ENCODE peak calls at places on chromosome 9, in seven cellular contexts. One of them, this sample, is unnamed.

GRCh38 chr9:95167998-95168397 is 149.5 kb downstream of the FANCC start:
- DNase-seq in DND-41: peak
- DNase-seq in neural progenitor cell: peak
- DNase-seq in fibroblast of lung: peak
- DNase-seq in right lobe of liver: peak
- DNase-seq in Peyer's patch: peak
- DNase-seq in ovary: no peak
- DNase-seq in this sample: no peak

GRCh38 chr9:131095666-131096489 is 453 bp upstream of the AIF1L start:
- DNase-seq in DND-41: no peak
- DNase-seq in neural progenitor cell: peak
- DNase-seq in fibroblast of lung: peak
- DNase-seq in right lobe of liver: no peak
- DNase-seq in Peyer's patch: no peak
- DNase-seq in ovary: no peak
- DNase-seq in this sample: no peak

GRCh38 chr9:133127340-133127981 is 6.4 kb upstream of the RALGDS start:
- DNase-seq in DND-41: no peak
- DNase-seq in neural progenitor cell: no peak
- DNase-seq in fibroblast of lung: peak
- DNase-seq in right lobe of liver: peak
- DNase-seq in Peyer's patch: no peak
- DNase-seq in ovary: no peak
- DNase-seq in this sample: no peak

GRCh38 chr9:117340422-117340821 is 74.4 kb downstream of the ASTN2 start:
- DNase-seq in DND-41: no peak
- DNase-seq in neural progenitor cell: no peak
- DNase-seq in fibroblast of lung: no peak
- DNase-seq in right lobe of liver: no peak
- DNase-seq in Peyer's patch: no peak
- DNase-seq in ovary: no peak
- DNase-seq in this sample: no peak

GRCh38 chr9:92706218-92706940 is 36.4 kb upstream of the IPPK start:
- DNase-seq in DND-41: peak
- DNase-seq in neural progenitor cell: peak
- DNase-seq in fibroblast of lung: no peak
- DNase-seq in right lobe of liver: no peak
- DNase-seq in Peyer's patch: no peak
- DNase-seq in ovary: no peak
- DNase-seq in this sample: no peak

GRCh38 chr9:92963831-92964606 is 16.7 kb downstream of the FGD3 start:
- DNase-seq in DND-41: peak
- DNase-seq in neural progenitor cell: no peak
- DNase-seq in fibroblast of lung: no peak
- DNase-seq in right lobe of liver: peak
- DNase-seq in Peyer's patch: peak
- DNase-seq in ovary: no peak
- DNase-seq in this sample: peak

GRCh38 chr9:136432591-136432990 is 7.1 kb downstream of the INPP5E start:
- DNase-seq in DND-41: no peak
- DNase-seq in neural progenitor cell: no peak
- DNase-seq in fibroblast of lung: no peak
- DNase-seq in right lobe of liver: no peak
- DNase-seq in Peyer's patch: no peak
- DNase-seq in ovary: no peak
- DNase-seq in this sample: no peak

GRCh38 chr9:41229408-41230401 is 40.6 kb upstream of the ZNG1F start:
- DNase-seq in DND-41: no peak
- DNase-seq in neural progenitor cell: peak
- DNase-seq in fibroblast of lung: peak
- DNase-seq in right lobe of liver: peak
- DNase-seq in Peyer's patch: no peak
- DNase-seq in ovary: peak
- DNase-seq in this sample: peak

GRCh38 chr9:37997636-37998374 is 71.2 kb downstream of the SHB start:
- DNase-seq in DND-41: no peak
- DNase-seq in neural progenitor cell: peak
- DNase-seq in fibroblast of lung: no peak
- DNase-seq in right lobe of liver: no peak
- DNase-seq in Peyer's patch: no peak
- DNase-seq in ovary: no peak
- DNase-seq in this sample: no peak

GRCh38 chr9:122389799-122390481 is 19.1 kb downstream of the PTGS1 start:
- DNase-seq in DND-41: no peak
- DNase-seq in neural progenitor cell: no peak
- DNase-seq in fibroblast of lung: peak
- DNase-seq in right lobe of liver: peak
- DNase-seq in Peyer's patch: peak
- DNase-seq in ovary: no peak
- DNase-seq in this sample: no peak

GRCh38 chr9:68896495-68896894 is 117.4 kb downstream of the PRKACG start:
- DNase-seq in DND-41: no peak
- DNase-seq in neural progenitor cell: no peak
- DNase-seq in fibroblast of lung: no peak
- DNase-seq in right lobe of liver: no peak
- DNase-seq in Peyer's patch: no peak
- DNase-seq in ovary: no peak
- DNase-seq in this sample: no peak

GRCh38 chr9:126001581-126002225 is 254.5 kb downstream of the PBX3 start:
- DNase-seq in DND-41: no peak
- DNase-seq in neural progenitor cell: no peak
- DNase-seq in fibroblast of lung: no peak
- DNase-seq in right lobe of liver: no peak
- DNase-seq in Peyer's patch: no peak
- DNase-seq in ovary: no peak
- DNase-seq in this sample: peak

GRCh38 chr9:38066907-38067610 is 2.0 kb downstream of the SHB start:
- DNase-seq in DND-41: no peak
- DNase-seq in neural progenitor cell: peak
- DNase-seq in fibroblast of lung: peak
- DNase-seq in right lobe of liver: peak
- DNase-seq in Peyer's patch: peak
- DNase-seq in ovary: peak
- DNase-seq in this sample: peak

GRCh38 chr9:90801507-90802289 is at the start of gene SYK:
- DNase-seq in DND-41: no peak
- DNase-seq in neural progenitor cell: peak
- DNase-seq in fibroblast of lung: no peak
- DNase-seq in right lobe of liver: peak
- DNase-seq in Peyer's patch: peak
- DNase-seq in ovary: no peak
- DNase-seq in this sample: peak

GRCh38 chr9:114007991-114008666 is 70.0 kb downstream of the AMBP start:
- DNase-seq in DND-41: no peak
- DNase-seq in neural progenitor cell: no peak
- DNase-seq in fibroblast of lung: no peak
- DNase-seq in right lobe of liver: peak
- DNase-seq in Peyer's patch: peak
- DNase-seq in ovary: no peak
- DNase-seq in this sample: peak

DNA sequence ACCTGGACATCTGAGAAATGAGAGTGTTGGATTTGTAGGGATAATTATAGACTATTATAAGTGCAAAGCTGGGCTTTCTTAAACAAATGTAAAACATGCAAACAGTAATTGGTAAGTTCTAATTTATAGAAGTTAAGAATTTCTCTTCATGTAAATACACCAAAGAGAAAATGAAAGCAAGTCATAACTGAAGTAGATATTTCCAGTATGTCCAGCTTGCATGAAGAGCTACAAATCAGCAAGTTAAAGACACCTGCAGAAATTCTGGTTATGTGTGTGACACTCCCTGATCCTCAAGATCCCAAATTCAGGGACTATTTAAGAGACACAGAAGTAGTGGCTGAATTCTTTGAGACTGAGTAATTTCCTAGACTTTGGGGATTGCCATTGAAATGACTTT is 308.9 kb downstream of the TLE4 start:
- DNase-seq in DND-41: no peak
- DNase-seq in neural progenitor cell: no peak
- DNase-seq in fibroblast of lung: no peak
- DNase-seq in right lobe of liver: no peak
- DNase-seq in Peyer's patch: no peak
- DNase-seq in ovary: no peak
- DNase-seq in this sample: no peak
- H3K4me3 ChIP-seq in DND-41: no peak
- H3K4me3 ChIP-seq in neural progenitor cell: no peak
- H3K4me3 ChIP-seq in fibroblast of lung: no peak
- H3K4me3 ChIP-seq in right lobe of liver: no peak
- H3K4me3 ChIP-seq in Peyer's patch: no peak
- H3K4me3 ChIP-seq in ovary: no peak
- H3K4me3 ChIP-seq in this sample: no peak

GRCh38 chr9:74358944-74359343 is 138.2 kb upstream of the RORB start:
- DNase-seq in DND-41: no peak
- DNase-seq in neural progenitor cell: no peak
- DNase-seq in fibroblast of lung: no peak
- DNase-seq in right lobe of liver: no peak
- DNase-seq in Peyer's patch: no peak
- DNase-seq in ovary: no peak
- DNase-seq in this sample: no peak

GRCh38 chr9:74357577-74357976 is 139.6 kb upstream of the RORB start:
- DNase-seq in DND-41: no peak
- DNase-seq in neural progenitor cell: no peak
- DNase-seq in fibroblast of lung: no peak
- DNase-seq in right lobe of liver: no peak
- DNase-seq in Peyer's patch: no peak
- DNase-seq in ovary: no peak
- DNase-seq in this sample: no peak

DNA sequence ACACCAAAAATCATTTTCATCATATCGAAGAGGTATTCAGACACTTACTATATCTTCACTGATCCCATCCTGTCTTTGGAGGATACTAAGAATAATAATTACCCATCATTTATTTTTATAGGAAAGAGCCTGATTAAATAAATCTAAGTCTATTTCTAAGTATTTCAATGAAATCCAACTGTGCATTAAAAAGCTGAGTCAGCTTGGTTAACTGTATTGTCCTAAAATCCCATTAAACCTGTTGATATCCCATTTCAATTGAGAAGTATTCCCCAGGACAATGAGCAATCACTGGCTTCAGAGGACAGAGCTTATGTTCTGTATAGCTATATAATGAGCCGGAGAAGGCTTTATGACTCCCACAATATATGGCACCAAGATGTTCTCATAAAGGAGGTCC is 142.0 kb upstream of the RORB start:
- DNase-seq in DND-41: no peak
- DNase-seq in neural progenitor cell: no peak
- DNase-seq in fibroblast of lung: no peak
- DNase-seq in right lobe of liver: no peak
- DNase-seq in Peyer's patch: no peak
- DNase-seq in ovary: no peak
- DNase-seq in this sample: no peak
- H3K27ac ChIP-seq in DND-41: no peak
- H3K27ac ChIP-seq in neural progenitor cell: no peak
- H3K27ac ChIP-seq in fibroblast of lung: no peak
- H3K27ac ChIP-seq in right lobe of liver: no peak
- H3K27ac ChIP-seq in Peyer's patch: no peak
- H3K27ac ChIP-seq in ovary: no peak
- H3K27ac ChIP-seq in this sample: no peak

GRCh38 chr9:69936427-69936826 is 107.2 kb upstream of the MAMDC2 start:
- DNase-seq in DND-41: no peak
- DNase-seq in neural progenitor cell: no peak
- DNase-seq in fibroblast of lung: peak
- DNase-seq in right lobe of liver: no peak
- DNase-seq in Peyer's patch: no peak
- DNase-seq in ovary: no peak
- DNase-seq in this sample: no peak

GRCh38 chr9:69937358-69937757 is 106.3 kb upstream of the MAMDC2 start:
- DNase-seq in DND-41: no peak
- DNase-seq in neural progenitor cell: no peak
- DNase-seq in fibroblast of lung: peak
- DNase-seq in right lobe of liver: no peak
- DNase-seq in Peyer's patch: no peak
- DNase-seq in ovary: no peak
- DNase-seq in this sample: no peak

GRCh38 chr9:69933445-69933844 is 110.2 kb upstream of the MAMDC2 start:
- DNase-seq in DND-41: no peak
- DNase-seq in neural progenitor cell: no peak
- DNase-seq in fibroblast of lung: peak
- DNase-seq in right lobe of liver: no peak
- DNase-seq in Peyer's patch: no peak
- DNase-seq in ovary: no peak
- DNase-seq in this sample: no peak

GRCh38 chr9:69931340-69931739 is 110.7 kb downstream of the CFAP95 start:
- DNase-seq in DND-41: no peak
- DNase-seq in neural progenitor cell: peak
- DNase-seq in fibroblast of lung: peak
- DNase-seq in right lobe of liver: no peak
- DNase-seq in Peyer's patch: no peak
- DNase-seq in ovary: no peak
- DNase-seq in this sample: no peak

DNA sequence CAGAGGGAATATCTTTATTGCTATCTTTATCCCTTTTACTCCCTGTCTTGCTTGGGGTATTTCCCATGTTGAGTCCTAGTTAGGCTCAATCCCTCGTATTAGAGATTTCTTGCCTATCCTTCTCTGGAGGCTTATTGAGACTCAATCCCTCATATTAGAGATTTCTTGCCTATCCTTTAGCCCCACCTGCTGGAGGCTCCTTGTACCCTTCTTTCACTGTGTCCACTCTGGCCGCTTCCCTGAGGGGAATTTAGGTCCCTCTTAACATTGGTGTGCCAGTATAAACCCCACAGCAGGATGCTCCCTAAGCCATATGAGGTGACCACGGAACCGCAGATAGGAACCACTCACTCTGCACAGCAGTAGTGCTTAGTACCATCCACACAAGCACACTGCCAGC is 110.7 kb upstream of the MAMDC2 start:
- DNase-seq in DND-41: no peak
- DNase-seq in neural progenitor cell: peak
- DNase-seq in fibroblast of lung: no peak
- DNase-seq in right lobe of liver: no peak
- DNase-seq in Peyer's patch: no peak
- DNase-seq in ovary: no peak
- DNase-seq in this sample: no peak
- TF ChIP-seq CTCF in DND-41: no peak
- TF ChIP-seq CTCF in neural progenitor cell: peak
- TF ChIP-seq CTCF in fibroblast of lung: no peak
- TF ChIP-seq CTCF in right lobe of liver: no peak
- TF ChIP-seq CTCF in Peyer's patch: no peak
- TF ChIP-seq CTCF in ovary: no peak
- TF ChIP-seq CTCF in this sample: no peak

GRCh38 chr9:109479822-109480221 is 18.3 kb downstream of the PTPN3 start:
- DNase-seq in DND-41: no peak
- DNase-seq in neural progenitor cell: no peak
- DNase-seq in fibroblast of lung: no peak
- DNase-seq in right lobe of liver: no peak
- DNase-seq in Peyer's patch: no peak
- DNase-seq in ovary: no peak
- DNase-seq in this sample: no peak

GRCh38 chr9:109478204-109478563 is 19.9 kb downstream of the PTPN3 start:
- DNase-seq in DND-41: no peak
- DNase-seq in neural progenitor cell: no peak
- DNase-seq in fibroblast of lung: no peak
- DNase-seq in right lobe of liver: no peak
- DNase-seq in Peyer's patch: no peak
- DNase-seq in ovary: no peak
- DNase-seq in this sample: no peak

GRCh38 chr9:109477269-109478203 is 20.6 kb downstream of the PTPN3 start:
- DNase-seq in DND-41: no peak
- DNase-seq in neural progenitor cell: no peak
- DNase-seq in fibroblast of lung: no peak
- DNase-seq in right lobe of liver: peak
- DNase-seq in Peyer's patch: no peak
- DNase-seq in ovary: no peak
- DNase-seq in this sample: no peak

GRCh38 chr9:109476781-109477268 is 21.3 kb downstream of the PTPN3 start:
- DNase-seq in DND-41: no peak
- DNase-seq in neural progenitor cell: no peak
- DNase-seq in fibroblast of lung: no peak
- DNase-seq in right lobe of liver: peak
- DNase-seq in Peyer's patch: no peak
- DNase-seq in ovary: no peak
- DNase-seq in this sample: no peak

GRCh38 chr9:109478665-109479380 is 19.3 kb downstream of the PTPN3 start:
- DNase-seq in DND-41: no peak
- DNase-seq in neural progenitor cell: no peak
- DNase-seq in fibroblast of lung: no peak
- DNase-seq in right lobe of liver: peak
- DNase-seq in Peyer's patch: no peak
- DNase-seq in ovary: no peak
- DNase-seq in this sample: no peak
- H3K4me3 ChIP-seq in DND-41: no peak
- H3K4me3 ChIP-seq in neural progenitor cell: no peak
- H3K4me3 ChIP-seq in fibroblast of lung: no peak
- H3K4me3 ChIP-seq in right lobe of liver: peak
- H3K4me3 ChIP-seq in Peyer's patch: no peak
- H3K4me3 ChIP-seq in ovary: no peak
- H3K4me3 ChIP-seq in this sample: no peak